ENCODE peak calls at places on chromosome 1, in seven cellular contexts. U is K562, D is breast epithelium, R is transverse colon, X is sigmoid colon, I is spleen, O is GM12891. B is an unnamed sample.

GRCh38 chr1:15459771-15460719 is 3.5 kb downstream of the CELA2A start:
- DNase-seq in U (no peak), D (no peak), R (no peak), X (no peak), I (no peak), O (no peak), B (no peak)

GRCh38 chr1:207014728-207015127 is 17.8 kb downstream of the C1orf116 start:
- DNase-seq in U (no peak), D (no peak), R (no peak), X (no peak), I (no peak), O (no peak), B (no peak)

GRCh38 chr1:167056529-167057296 is 33.5 kb downstream of the GPA33 start:
- DNase-seq in U (no peak), D (no peak), R (no peak), X (no peak), I (no peak), O (no peak), B (no peak)

GRCh38 chr1:172870901-172871606 is 179.7 kb downstream of the TNFSF18 start:
- DNase-seq in U (no peak), D (no peak), R (no peak), X (no peak), I (no peak), O (no peak), B (no peak)

GRCh38 chr1:181094402-181094801 is 5.9 kb downstream of the IER5 start:
- DNase-seq in U (no peak), D (no peak), R (no peak), X (no peak), I (no peak), O (no peak), B (no peak)

GRCh38 chr1:240350910-240351331 is 259.2 kb downstream of the FMN2 start:
- DNase-seq in U (no peak), D (no peak), R (no peak), X (no peak), I (no peak), O (no peak), B (no peak)

GRCh38 chr1:14265515-14265914 is 333.0 kb upstream of the KAZN start:
- DNase-seq in U (no peak), D (no peak), R (no peak), X (no peak), I (no peak), O (no peak), B (no peak)

GRCh38 chr1:192954705-192955265 is 104.4 kb downstream of the UCHL5 start:
- DNase-seq in U (no peak), D (no peak), R (no peak), X (no peak), I (no peak), O (no peak), B (no peak)

GRCh38 chr1:219651993-219652392 is 39.1 kb upstream of the ZC3H11B start:
- DNase-seq in U (no peak), D (no peak), R (no peak), X (no peak), I (no peak), O (no peak), B (no peak)

GRCh38 chr1:238451006-238451405 is 560.3 kb upstream of the ZP4 start:
- DNase-seq in U (no peak), D (no peak), R (no peak), X (no peak), I (no peak), O (no peak), B (no peak)

GRCh38 chr1:222019029-222019428 is 277.1 kb upstream of the DUSP10 start:
- DNase-seq in U (no peak), D (no peak), R (no peak), X (no peak), I (no peak), O (no peak), B (no peak)

GRCh38 chr1:147749792-147750191 is 10.6 kb downstream of the GJA5 start:
- DNase-seq in U (no peak), D (no peak), R (no peak), X (no peak), I (no peak), O (no peak), B (no peak)

GRCh38 chr1:917076-917459 is 6.7 kb upstream of the SAMD11 start:
- DNase-seq in U (no peak), D (no peak), R (no peak), X (no peak), I (peak), O (no peak), B (no peak)

GRCh38 chr1:18960409-18960808 is 3.9 kb upstream of the IFFO2 start:
- DNase-seq in U (no peak), D (no peak), R (no peak), X (peak), I (peak), O (no peak), B (no peak)

GRCh38 chr1:42955311-42956063 is 3.2 kb downstream of the SLC2A1 start:
- DNase-seq in U (no peak), D (no peak), R (no peak), X (no peak), I (no peak), O (no peak), B (no peak)

GRCh38 chr1:18555036-18555435 is 74.3 kb downstream of the KLHDC7A start:
- DNase-seq in U (no peak), D (no peak), R (no peak), X (no peak), I (no peak), O (no peak), B (no peak)

GRCh38 chr1:1256956-1257871 is 10.7 kb upstream of the C1QTNF12 start:
- DNase-seq in U (no peak), D (no peak), R (no peak), X (no peak), I (no peak), O (no peak), B (no peak)

GRCh38 chr1:203503851-203504250 is 9.9 kb downstream of the OPTC start:
- DNase-seq in U (no peak), D (no peak), R (no peak), X (no peak), I (no peak), O (no peak), B (no peak)

GRCh38 chr1:32746130-32746529 is 43.6 kb upstream of the SYNC start:
- DNase-seq in U (no peak), D (no peak), R (no peak), X (no peak), I (no peak), O (no peak), B (no peak)

GRCh38 chr1:10631121-10631810 is 156.5 kb downstream of the PEX14 start:
- DNase-seq in U (no peak), D (no peak), R (no peak), X (peak), I (peak), O (no peak), B (no peak)

GRCh38 chr1:91631718-91632330 is 131.2 kb downstream of the CDC7 start:
- DNase-seq in U (no peak), D (no peak), R (no peak), X (no peak), I (no peak), O (no peak), B (no peak)

GRCh38 chr1:53372501-53372951 is 44.7 kb upstream of the LRP8 start:
- DNase-seq in U (no peak), D (no peak), R (no peak), X (no peak), I (peak), O (no peak), B (no peak)

GRCh38 chr1:66464802-66465201 is 69.2 kb upstream of the SGIP1 start:
- DNase-seq in U (no peak), D (no peak), R (no peak), X (no peak), I (no peak), O (no peak), B (no peak)

GRCh38 chr1:26283226-26283853 is 3.5 kb downstream of the SH3BGRL3 start:
- DNase-seq in U (no peak), D (no peak), R (no peak), X (no peak), I (peak), O (no peak), B (no peak)

GRCh38 chr1:178768423-178768822 is 43.4 kb downstream of the RALGPS2 start:
- DNase-seq in U (peak), D (no peak), R (no peak), X (no peak), I (no peak), O (peak), B (peak)

GRCh38 chr1:119966020-119966419 is 69.7 kb upstream of the ADAM30 start:
- DNase-seq in U (no peak), D (no peak), R (no peak), X (no peak), I (no peak), O (no peak), B (no peak)

GRCh38 chr1:12561121-12561520 is 56.9 kb downstream of the DHRS3 start:
- DNase-seq in U (no peak), D (no peak), R (no peak), X (no peak), I (no peak), O (no peak), B (no peak)

GRCh38 chr1:4394366-4394765 is 260.0 kb upstream of the AJAP1 start:
- DNase-seq in U (no peak), D (no peak), R (no peak), X (no peak), I (no peak), O (no peak), B (no peak)

GRCh38 chr1:205951746-205952145 is 8.5 kb upstream of the SLC26A9 start:
- DNase-seq in U (no peak), D (no peak), R (no peak), X (no peak), I (no peak), O (no peak), B (no peak)

GRCh38 chr1:108829498-108829916 is 27.4 kb downstream of the AKNAD1 start:
- DNase-seq in U (no peak), D (no peak), R (no peak), X (no peak), I (no peak), O (no peak), B (no peak)

GRCh38 chr1:207620573-207620893 is 24.4 kb upstream of the CR1L start:
- DNase-seq in U (no peak), D (no peak), R (no peak), X (no peak), I (no peak), O (no peak), B (no peak)

GRCh38 chr1:91428182-91428798 is 23.7 kb upstream of the HFM1 start:
- DNase-seq in U (no peak), D (no peak), R (no peak), X (no peak), I (no peak), O (no peak), B (no peak)

GRCh38 chr1:96715482-96715881 is 6.1 kb upstream of the PTBP2 start:
- DNase-seq in U (no peak), D (no peak), R (no peak), X (no peak), I (no peak), O (no peak), B (no peak)

GRCh38 chr1:241627453-241628329 is 12.5 kb downstream of the CHML start:
- DNase-seq in U (peak), D (no peak), R (peak), X (no peak), I (no peak), O (no peak), B (no peak)

GRCh38 chr1:17700981-17701870 is 53.9 kb upstream of the ACTL8 start:
- DNase-seq in U (no peak), D (no peak), R (no peak), X (no peak), I (no peak), O (no peak), B (no peak)

GRCh38 chr1:31723828-31724359 is 20.1 kb upstream of the COL16A1 start:
- DNase-seq in U (peak), D (peak), R (peak), X (no peak), I (no peak), O (no peak), B (no peak)

GRCh38 chr1:225763815-225764548 is 13.6 kb upstream of the SRP9 start:
- DNase-seq in U (no peak), D (no peak), R (no peak), X (no peak), I (peak), O (no peak), B (no peak)

GRCh38 chr1:162168261-162168660 is 98.8 kb downstream of the NOS1AP start:
- DNase-seq in U (no peak), D (peak), R (no peak), X (no peak), I (no peak), O (no peak), B (no peak)

GRCh38 chr1:229869225-229869624 is 197.8 kb upstream of the GALNT2 start:
- DNase-seq in U (no peak), D (no peak), R (no peak), X (no peak), I (no peak), O (no peak), B (no peak)

DNA sequence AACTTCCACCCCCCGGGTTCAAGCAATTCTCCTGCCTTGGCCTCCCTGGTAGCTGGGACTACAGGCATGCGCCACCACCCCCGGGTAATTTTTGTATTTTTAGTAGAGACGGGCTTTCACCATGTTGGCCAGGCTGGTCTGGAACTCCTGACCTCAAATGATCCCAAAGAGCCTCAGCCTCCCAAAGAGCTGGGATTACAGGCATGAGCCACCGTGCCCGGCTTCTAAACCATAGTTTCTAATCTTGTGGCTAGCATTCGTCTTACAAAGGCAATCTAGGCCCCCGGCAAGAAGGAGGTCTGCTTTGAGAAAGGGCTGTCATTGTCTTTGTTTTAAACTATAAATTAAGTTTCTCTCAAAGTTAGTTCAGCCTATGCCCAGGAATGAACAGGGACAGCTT is 10.4 kb upstream of the L1TD1 start:
- DNase-seq in U (no peak), D (no peak), R (no peak), X (no peak), I (peak), O (no peak), B (no peak)
- TF ChIP-seq POLR2AphosphoS5 in U (no peak), D (no peak), R (no peak), X (no peak), I (no peak), O (no peak), B (no peak)

DNA sequence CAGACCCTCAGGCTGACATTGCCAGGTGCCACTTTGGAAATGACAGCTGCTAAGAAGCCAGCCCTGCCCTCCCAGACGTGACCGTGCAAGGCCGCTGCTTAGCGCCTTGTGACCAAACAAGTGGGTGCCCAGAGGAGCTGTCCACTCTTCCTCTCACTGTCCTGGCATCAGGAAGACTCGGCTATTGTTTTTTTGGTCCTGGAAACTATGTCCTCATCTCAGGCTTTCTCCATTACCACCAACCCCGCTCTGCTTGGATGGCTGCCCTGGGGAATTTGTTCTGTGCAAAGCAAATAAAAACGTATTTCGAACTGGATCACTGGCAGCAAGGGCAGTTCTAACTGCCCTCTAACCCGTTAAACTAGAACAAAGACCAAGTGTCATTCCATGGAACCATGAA is 13.7 kb upstream of the TENT5C start:
- DNase-seq in U (no peak), D (peak), R (peak), X (no peak), I (no peak), O (no peak), B (no peak)
- TF ChIP-seq POLR2A in U (no peak), D (no peak), R (no peak), X (no peak), I (no peak), O (no peak), B (no peak)

DNA sequence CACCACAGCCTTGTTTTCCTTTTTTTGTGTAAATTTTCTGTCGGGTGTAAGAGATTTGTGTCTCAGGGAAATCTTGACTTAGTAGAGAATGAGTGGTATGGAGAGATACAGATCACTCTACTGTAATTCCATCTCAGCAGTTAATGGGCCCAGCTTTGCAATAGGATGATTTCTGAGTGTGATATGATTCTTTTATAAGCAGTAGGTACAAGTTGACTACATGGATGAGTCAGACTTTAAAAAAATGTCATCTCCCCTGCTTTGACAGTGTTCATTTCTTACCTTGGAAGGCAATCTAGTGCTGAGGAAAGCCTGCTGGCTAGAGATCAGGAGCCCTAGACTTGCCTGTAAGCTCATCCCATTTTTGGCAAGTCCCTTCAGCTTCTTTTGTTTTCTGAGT is 261.9 kb downstream of the RYR2 start:
- DNase-seq in U (no peak), D (no peak), R (no peak), X (no peak), I (no peak), O (no peak), B (no peak)
- TF ChIP-seq POLR2AphosphoS5 in U (no peak), D (no peak), R (no peak), X (no peak), I (no peak), O (no peak), B (no peak)

GRCh38 chr1:29145739-29146437 is 22.2 kb upstream of the TMEM200B start:
- DNase-seq in U (no peak), D (no peak), R (no peak), X (no peak), I (no peak), O (no peak), B (no peak)
- TF ChIP-seq POLR2A in U (peak), D (no peak), R (no peak), X (no peak), I (no peak), O (no peak), B (peak)

GRCh38 chr1:8219530-8219929 is 98.4 kb upstream of the SLC45A1 start:
- DNase-seq in U (no peak), D (no peak), R (no peak), X (no peak), I (no peak), O (no peak), B (no peak)

GRCh38 chr1:8217011-8217711 is 100.8 kb upstream of the SLC45A1 start:
- DNase-seq in U (no peak), D (no peak), R (peak), X (peak), I (peak), O (no peak), B (no peak)

GRCh38 chr1:8216005-8216404 is 101.9 kb upstream of the SLC45A1 start:
- DNase-seq in U (no peak), D (no peak), R (no peak), X (no peak), I (no peak), O (no peak), B (no peak)

GRCh38 chr1:8217809-8218208 is 100.1 kb upstream of the SLC45A1 start:
- DNase-seq in U (no peak), D (no peak), R (no peak), X (no peak), I (no peak), O (no peak), B (no peak)

DNA sequence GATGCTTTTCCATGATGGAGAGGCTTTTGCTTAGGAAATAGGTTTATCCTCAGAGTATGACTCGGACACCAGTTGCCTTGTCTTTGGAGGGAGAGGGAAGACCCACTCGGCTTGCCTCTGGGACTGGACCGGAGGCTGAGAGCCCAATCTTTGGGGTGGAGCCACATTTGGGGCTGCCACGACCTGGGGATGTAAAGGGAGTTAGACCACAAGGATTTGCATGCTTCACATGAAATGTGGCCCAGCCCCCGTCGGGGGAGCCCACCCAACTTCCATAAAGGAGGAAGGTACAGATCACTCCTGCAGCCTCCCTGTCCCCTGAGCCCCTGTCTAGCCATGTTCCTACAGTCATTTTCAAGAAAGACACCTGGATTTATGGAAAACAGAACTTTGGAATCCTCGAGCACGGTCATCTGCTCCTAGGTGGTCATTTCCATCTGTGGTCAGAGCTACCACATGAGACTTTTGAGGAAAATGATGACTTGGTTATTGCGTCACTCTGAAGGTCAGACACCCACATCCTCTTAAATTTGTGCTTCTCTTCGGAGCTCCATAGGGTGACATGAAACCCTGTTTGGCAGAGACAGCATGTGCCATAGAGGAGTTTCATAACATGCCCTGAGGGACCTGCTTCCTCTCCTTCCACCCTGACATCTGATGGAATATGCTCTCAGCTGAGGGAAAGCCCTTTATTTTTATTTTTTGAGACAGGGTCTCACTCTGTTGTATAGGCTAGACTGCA is 99.4 kb upstream of the SLC45A1 start:
- DNase-seq in U (no peak), D (no peak), R (no peak), X (no peak), I (no peak), O (no peak), B (no peak)
- TF ChIP-seq POLR2AphosphoS5 in U (no peak), D (no peak), R (no peak), X (no peak), I (no peak), O (no peak), B (no peak)

GRCh38 chr1:54715493-54716298 is at the start of gene TTC4:
- DNase-seq in U (peak), D (peak), R (peak), X (peak), I (peak), O (peak), B (peak)
- TF ChIP-seq POLR2A in U (peak), D (no peak), R (peak), X (peak), I (peak), O (peak), B (peak)

B was measured in GM12892.